ENCODE peak calls at places on chromosomes 6 and 20, in four cellular contexts. Z is sigmoid colon, F is IMR-90, Y is body of pancreas. B is an unnamed sample.

GRCh38 chr6:56046576-56046975 is 171.2 kb upstream of the BMP5 start:
- DNase-seq in Y (no peak), F (peak; percentile 1), Z (peak; percentile 67), B (peak; percentile 16)

GRCh38 chr6:29651413-29652197 is 5.3 kb upstream of the MOG start:
- DNase-seq in Z (no peak), F (peak; percentile 37), Y (no peak), B (no peak)

GRCh38 chr6:7431241-7431593 is 41.6 kb downstream of the RIOK1 start:
- DNase-seq in F (no peak), Z (no peak), Y (no peak), B (no peak)

GRCh38 chr6:35483490-35483889 is 13.4 kb downstream of the TEAD3 start:
- DNase-seq in Y (no peak), F (no peak), Z (peak; percentile 61), B (no peak)

GRCh38 chr6:43089467-43089866 is 13.4 kb downstream of the PTK7 start:
- DNase-seq in F (no peak), Z (no peak), Y (no peak), B (no peak)

GRCh38 chr20:44068780-44069191 is 118.2 kb downstream of the JPH2 start:
- DNase-seq in Y (no peak), Z (no peak), F (no peak), B (no peak)

GRCh38 chr6:108800510-108800909 is 47.7 kb upstream of the ARMC2 start:
- DNase-seq in Y (no peak), Z (no peak), F (peak; percentile 15), B (no peak)

GRCh38 chr6:137543114-137543513 is 48.9 kb upstream of the OLIG3 start:
- DNase-seq in Z (no peak), Y (no peak), F (no peak), B (no peak)

GRCh38 chr20:22001886-22002285 is 296.4 kb downstream of the PAX1 start:
- DNase-seq in Y (no peak), Z (no peak), F (no peak), B (no peak)

GRCh38 chr6:11931296-11932035 is 80.6 kb upstream of the HIVEP1 start:
- DNase-seq in Z (no peak), F (no peak), Y (no peak), B (no peak)

GRCh38 chr6:21317634-21318033 is 275.9 kb upstream of the SOX4 start:
- DNase-seq in F (no peak), Z (no peak), Y (no peak), B (no peak)
- H3K4me3 ChIP-seq in F (no peak overlapping the region), Z (no peak overlapping the region), Y (no peak overlapping the region), B (no peak overlapping the region)

GRCh38 chr6:52516269-52516668 is 60.6 kb downstream of the TRAM2 start:
- DNase-seq in F (no peak), Y (no peak), Z (no peak), B (no peak)

GRCh38 chr6:52514514-52514913 is 62.3 kb downstream of the TRAM2 start:
- DNase-seq in F (peak; percentile 81), Y (no peak), Z (peak; percentile 85), B (peak; percentile 67)

GRCh38 chr6:52513896-52514295 is 63.0 kb downstream of the TRAM2 start:
- DNase-seq in F (no peak), Z (no peak), Y (no peak), B (no peak)

GRCh38 chr6:52516943-52517342 is 59.9 kb downstream of the TRAM2 start:
- DNase-seq in Y (no peak), Z (no peak), F (no peak), B (no peak)

GRCh38 chr6:52515219-52515960 is 61.5 kb downstream of the TRAM2 start:
- DNase-seq in Z (no peak), F (peak; percentile 75), Y (no peak), B (no peak)
- H3K4me1 ChIP-seq in Z (peaks cover 74% of the 10 kb centered on the region), F (peaks cover 54% of the 10 kb centered on the region), Y (peaks cover 11% of the 10 kb centered on the region), B (peaks cover 10% of the 10 kb centered on the region)

GRCh38 chr20:45341939-45342862 is 6.0 kb downstream of the SDC4 start:
- DNase-seq in F (peak; percentile 74), Y (peak; percentile 88), Z (peak; percentile 89), B (peak; percentile 88)
- TF ChIP-seq POLR2A in F (peak; percentile 65), Y (peak; percentile 97), Z (peak; percentile 57), B (no peak)

DNA sequence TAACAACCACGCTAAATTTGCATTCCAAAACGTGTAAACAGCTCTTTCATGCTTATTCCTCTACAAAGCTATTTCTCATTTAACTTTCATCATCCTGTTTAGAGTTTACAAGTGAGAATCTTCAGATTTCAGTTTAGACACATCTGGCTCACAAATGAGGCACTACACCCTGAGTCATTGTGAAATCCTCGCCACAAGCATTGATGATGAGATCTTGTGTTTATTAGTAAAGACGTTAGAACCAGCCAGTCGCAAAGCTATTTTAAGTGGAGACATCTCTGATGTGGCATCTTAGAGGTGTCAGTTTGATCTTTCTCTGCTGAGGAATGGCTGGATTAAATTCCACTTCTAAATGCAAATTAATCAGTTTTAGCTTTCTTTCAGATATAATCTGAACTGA is 8.3 kb upstream of the ISM1 start:
- DNase-seq in F (no peak), Z (no peak), Y (no peak), B (no peak)
- H3K4me3 ChIP-seq in F (no peak overlapping the region), Z (no peak overlapping the region), Y (no peak overlapping the region), B (no peak overlapping the region)

DNA sequence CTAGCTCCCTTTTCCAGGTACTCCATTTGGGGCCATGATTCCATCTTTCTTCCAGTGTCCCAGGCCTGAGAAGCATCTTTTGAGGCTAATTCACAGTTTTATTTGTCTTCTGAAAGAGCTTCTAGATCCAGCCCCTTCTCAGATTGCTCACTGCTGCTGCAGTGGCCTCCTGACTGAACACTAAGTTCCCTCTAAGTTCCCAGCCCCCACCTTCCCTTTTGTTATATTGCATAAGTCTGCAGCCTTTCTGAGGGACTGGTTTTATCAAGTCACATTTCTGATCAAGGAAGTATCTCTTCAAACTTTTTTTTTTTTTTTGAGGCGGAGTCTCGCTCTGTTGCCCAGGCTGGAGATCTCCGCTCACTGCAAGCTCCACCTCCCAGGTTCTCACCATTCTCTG is 10.7 kb downstream of the MAPRE1 start:
- DNase-seq in F (peak; percentile 34), Y (no peak), Z (no peak), B (no peak)
- H3K4me1 ChIP-seq in F (peaks cover 15% of the 10 kb centered on the region), Y (peaks cover 35% of the 10 kb centered on the region), Z (peaks cover 45% of the 10 kb centered on the region), B (peaks cover 27% of the 10 kb centered on the region)

GRCh38 chr6:25280617-25280990 is 1.4 kb downstream of the CARMIL1 start:
- DNase-seq in Y (no peak), F (no peak), Z (no peak), B (no peak)

GRCh38 chr6:25279748-25280616 is 808 bp downstream of the CARMIL1 start:
- DNase-seq in Y (peak; percentile 26), F (no peak), Z (peak; percentile 68), B (peak; percentile 36)

GRCh38 chr6:25278557-25278913 is 639 bp upstream of the CARMIL1 start:
- DNase-seq in Z (no peak), F (no peak), Y (no peak), B (no peak)

GRCh38 chr6:25277857-25278256 is 1.3 kb upstream of the CARMIL1 start:
- DNase-seq in Z (no peak), Y (no peak), F (peak; percentile 14), B (no peak)

DNA sequence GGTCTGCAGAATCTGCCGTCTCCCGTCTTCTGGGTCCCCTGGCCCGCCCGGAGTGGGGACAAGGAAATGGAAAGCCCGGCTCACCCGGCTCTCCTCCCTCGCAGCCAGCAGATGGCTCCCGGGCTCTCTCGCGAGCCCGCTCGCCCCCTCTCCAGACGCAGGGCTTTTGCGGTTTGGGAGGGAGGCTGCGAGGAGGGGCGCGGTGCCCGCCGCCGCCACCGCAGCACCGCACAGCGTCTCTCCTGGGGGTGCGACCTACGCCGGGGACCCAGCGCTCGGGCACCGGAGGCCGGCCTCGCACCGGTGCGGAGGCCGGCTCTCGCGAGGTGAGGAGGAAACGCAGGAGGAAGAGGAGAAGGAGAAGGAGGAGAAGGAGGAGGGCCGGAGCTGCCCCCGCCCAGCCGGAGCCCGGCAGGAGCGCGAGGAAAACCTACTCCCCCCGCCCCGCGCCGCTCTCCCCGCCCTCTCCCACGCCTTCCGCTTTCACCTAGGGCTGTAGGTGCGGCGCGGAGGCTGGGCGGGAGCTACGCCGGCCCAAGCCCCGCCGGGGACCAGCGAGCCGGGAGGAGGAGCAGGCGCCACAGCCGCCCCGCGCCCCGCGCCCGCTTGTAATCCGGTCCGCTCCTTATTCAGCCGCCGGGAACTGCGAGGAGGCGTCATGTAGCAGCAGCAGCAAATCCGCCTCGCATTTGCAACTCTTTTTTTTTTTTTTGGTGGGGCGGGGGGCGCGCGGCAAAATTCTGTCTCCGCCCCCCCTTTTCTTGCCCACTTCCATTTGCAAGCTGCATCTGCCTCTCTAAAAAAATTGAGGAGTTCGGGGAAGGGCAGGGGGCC is at the start of gene CARMIL1:
- DNase-seq in F (peak; percentile 52), Z (peak; percentile 87), Y (peak; percentile 93), B (peak; percentile 79)
- TF ChIP-seq POLR2A in F (no peak), Z (no peak), Y (peak; percentile 66), B (no peak)

GRCh38 chr6:33699131-33699530 is 12.4 kb downstream of the UQCC2 start:
- DNase-seq in F (no peak), Z (no peak), Y (no peak), B (no peak)

GRCh38 chr6:33702345-33702977 is 9.0 kb downstream of the UQCC2 start:
- DNase-seq in F (peak; percentile 61), Y (peak; percentile 55), Z (peak; percentile 67), B (no peak)

GRCh38 chr6:33698494-33698893 is 13.0 kb downstream of the UQCC2 start:
- DNase-seq in F (no peak), Y (no peak), Z (no peak), B (no peak)

GRCh38 chr6:33699739-33700138 is 11.8 kb downstream of the UQCC2 start:
- DNase-seq in Y (no peak), F (no peak), Z (no peak), B (no peak)

DNA sequence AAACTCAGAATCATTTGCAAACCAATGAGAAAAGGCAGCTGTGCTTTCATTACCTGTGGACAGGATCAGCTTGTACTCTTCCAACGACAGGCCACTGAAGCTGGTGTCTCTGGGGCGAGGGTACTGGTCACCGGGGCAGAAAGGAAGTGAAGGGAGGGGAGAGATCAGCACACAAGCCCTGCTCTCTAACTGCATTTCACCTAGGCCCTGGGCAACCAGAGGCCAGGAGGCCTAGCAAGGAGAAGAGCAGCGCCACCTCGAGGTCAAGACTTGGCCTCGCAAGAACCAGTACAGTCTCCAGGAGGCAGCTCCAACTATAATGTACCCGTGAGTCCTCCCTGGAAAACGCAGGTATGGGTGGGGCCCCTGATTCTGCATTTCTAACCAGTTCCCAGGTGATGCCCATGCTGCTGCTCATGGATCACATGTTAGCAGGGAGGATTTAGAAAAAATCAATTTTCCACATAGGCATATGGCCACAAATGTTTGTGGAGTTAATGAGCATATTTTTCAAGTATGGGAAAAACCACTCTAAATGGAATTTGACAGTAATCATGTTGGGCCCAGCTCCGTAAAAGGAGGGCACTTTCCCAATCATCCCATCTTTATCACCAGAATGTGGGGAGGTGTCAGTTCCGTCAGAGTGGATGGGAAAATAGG is 11.0 kb downstream of the UQCC2 start:
- DNase-seq in Y (peak; percentile 63), F (peak; percentile 70), Z (peak; percentile 70), B (peak; percentile 75)
- H3K4me3 ChIP-seq in Y (no peak overlapping the region), F (no peak overlapping the region), Z (no peak overlapping the region), B (no peak overlapping the region)

GRCh38 chr20:37220255-37220654 is 40.9 kb upstream of the MROH8 start:
- DNase-seq in Y (peak; percentile 0), F (no peak), Z (no peak), B (no peak)

GRCh38 chr20:37225146-37225545 is 36.5 kb downstream of the GHRH start:
- DNase-seq in F (no peak), Z (no peak), Y (peak; percentile 1), B (no peak)

GRCh38 chr20:37220796-37221195 is 40.8 kb downstream of the GHRH start:
- DNase-seq in Z (no peak), Y (no peak), F (no peak), B (no peak)

GRCh38 chr20:37223053-37223452 is 38.6 kb downstream of the GHRH start:
- DNase-seq in Z (no peak), F (peak; percentile 95), Y (peak; percentile 4), B (no peak)

GRCh38 chr20:37222086-37222485 is 39.5 kb downstream of the GHRH start:
- DNase-seq in Z (no peak), F (no peak), Y (no peak), B (no peak)
- H3K4me1 ChIP-seq in Z (peaks cover 43% of the 10 kb centered on the region), F (peaks cover 2% of the 10 kb centered on the region), Y (peaks cover 14% of the 10 kb centered on the region), B (peaks cover 6% of the 10 kb centered on the region)